ENCODE peak calls at places on chromosome 5, in four cellular contexts. A is GM12878, S is K562, K is H1. B is an unnamed sample.
A peak's percentile ranks its signal among the peaks of the same experiment; 100 is the strongest.

GRCh38 chr5:119470851-119471451 is 18.7 kb downstream of the HSD17B4 start:
- DNase-seq in A (no peak), K (no peak), S (peak; percentile 42), B (no peak)

GRCh38 chr5:136159457-136159856 is 26.8 kb downstream of the SMAD5 start:
- DNase-seq in S (no peak), K (no peak), A (no peak), B (no peak)

GRCh38 chr5:52658266-52658665 is 129.4 kb upstream of the ITGA1 start:
- DNase-seq in K (no peak), S (no peak), A (no peak), B (peak; percentile 11)

GRCh38 chr5:140113180-140113698 is 670 bp upstream of the PURA start:
- DNase-seq in A (no peak), K (no peak), S (peak; percentile 51), B (peak; percentile 73)

GRCh38 chr5:97194366-97194765 is 11.3 kb upstream of the RIOK2 start:
- DNase-seq in S (no peak), K (no peak), A (no peak), B (no peak)

GRCh38 chr5:103271570-103272289 is 13.2 kb downstream of the MACIR start:
- DNase-seq in A (no peak), S (no peak), K (no peak), B (no peak)

GRCh38 chr5:102911973-102912372 is 156.9 kb downstream of the PAM start:
- DNase-seq in A (no peak), S (no peak), K (no peak), B (no peak)

GRCh38 chr5:110900829-110901228 is 162.0 kb downstream of the SLC25A46 start:
- DNase-seq in S (no peak), K (no peak), A (no peak), B (no peak)

GRCh38 chr5:141430332-141431113 is at the start of gene PCDHGA12:
- DNase-seq in S (peak; percentile 45), K (no peak), A (peak; percentile 37), B (no peak)

GRCh38 chr5:62722360-62722759 is 143.7 kb downstream of the LRRC70 start:
- DNase-seq in S (peak; percentile 11), A (no peak), K (no peak), B (no peak)

GRCh38 chr5:31678180-31678579 is 39.2 kb downstream of the PDZD2 start:
- DNase-seq in A (no peak), K (no peak), S (no peak), B (no peak)

GRCh38 chr5:167919268-167919560 is 372.2 kb upstream of the WWC1 start:
- DNase-seq in S (no peak), A (no peak), K (no peak), B (no peak)
- TF ChIP-seq NRF1 in S (no peak), A (no peak), K (no peak), B (no peak)

DNA sequence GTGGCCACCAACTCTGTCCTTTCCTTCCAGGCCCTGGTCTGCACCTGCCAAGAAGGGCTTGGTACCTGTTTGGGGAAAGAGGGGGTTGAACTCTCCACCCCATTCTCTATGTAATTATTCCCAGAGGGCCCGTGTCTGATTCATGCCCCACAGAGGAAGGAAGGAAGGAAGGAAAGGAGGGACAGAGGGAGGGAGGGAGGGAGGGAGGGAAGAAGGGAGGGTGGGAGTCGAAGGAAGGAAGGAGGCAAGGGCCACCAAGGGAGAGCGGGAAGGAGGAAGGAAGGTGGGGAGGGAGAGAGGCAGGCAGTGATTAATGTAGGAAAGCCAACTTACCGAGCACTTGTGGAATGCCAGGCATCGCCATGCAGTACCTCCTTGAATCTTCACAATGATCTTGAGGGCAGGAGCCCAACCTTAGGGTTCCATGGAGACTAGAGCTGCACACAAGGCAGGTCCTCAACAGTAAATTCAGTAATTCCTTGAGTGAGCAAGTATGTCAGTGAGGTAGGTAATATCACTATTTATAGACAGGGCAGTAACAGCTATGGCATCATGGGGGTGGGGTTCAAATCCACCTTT is 75.8 kb downstream of the FGF18 start:
- DNase-seq in A (no peak), S (peak; percentile 9), K (no peak), B (no peak)
- H3K9ac ChIP-seq in A (no peak overlapping the region), S (peak overlapping the region; percentile 57), K (no peak overlapping the region), B (peak overlapping the region; percentile 42)

DNA sequence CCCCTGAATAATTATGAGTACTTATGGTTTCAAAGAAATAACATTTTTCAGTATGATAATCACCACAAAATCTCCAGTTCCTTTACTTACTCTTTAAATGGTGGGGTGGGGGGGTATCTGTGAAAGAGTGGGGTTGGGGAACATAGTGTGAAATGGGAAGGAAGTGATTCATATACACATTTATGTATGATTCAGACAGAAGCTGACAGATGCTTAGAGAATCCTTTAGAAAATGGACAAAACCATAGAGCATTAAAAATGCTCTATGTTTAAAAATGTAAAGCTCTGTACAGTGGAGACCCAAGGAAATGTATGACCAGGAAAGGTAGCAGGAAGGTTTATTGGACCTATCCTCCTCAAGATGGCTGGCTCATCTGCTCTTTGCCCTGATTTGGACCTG is 267.5 kb upstream of the GRIA1 start:
- DNase-seq in K (no peak), A (no peak), S (no peak), B (no peak)
- TF ChIP-seq CHD2 in K (no peak), A (no peak), S (no peak), B (no peak)

GRCh38 chr5:14664270-14665109 is at the start of gene OTULIN:
- DNase-seq in A (peak; percentile 80), S (peak; percentile 95), K (peak; percentile 68), B (peak; percentile 100)
- TF ChIP-seq NRF1 in A (peak; percentile 76), S (peak; percentile 98), K (peak; percentile 67), B (peak; percentile 95)

B was measured in SK-N-SH.